ENCODE peak calls at places on chromosomes 1 and 21, in five cellular contexts. K is WERI-Rb-1, C is coronary artery, O is transverse colon, L is GM23338. W is an unnamed sample.

GRCh38 chr1:230986976-230987375 is 8.1 kb downstream of the ARV1 start:
- DNase-seq in K (no peak), C (no peak), O (no peak), L (no peak), W (peak)

GRCh38 chr1:26049531-26050254 is 3.8 kb upstream of the SLC30A2 start:
- DNase-seq in K (no peak), C (no peak), O (peak), L (no peak), W (no peak)

GRCh38 chr1:16905112-16905855 is 9.5 kb downstream of the RNU1-2 start:
- DNase-seq in K (peak), C (no peak), O (peak), L (peak), W (no peak)

GRCh38 chr1:229894535-229894934 is 172.5 kb upstream of the GALNT2 start:
- DNase-seq in K (no peak), C (no peak), O (no peak), L (no peak), W (no peak)

GRCh38 chr1:47569681-47570470 is 132.0 kb downstream of the FOXD2 start:
- DNase-seq in K (no peak), C (no peak), O (peak), L (peak), W (no peak)

GRCh38 chr1:247387500-247387899 is 28.5 kb upstream of the NLRP3 start:
- DNase-seq in K (no peak), C (no peak), O (no peak), L (peak), W (no peak)

GRCh38 chr21:44947111-44947929 is 7.5 kb downstream of the SLX9 start:
- DNase-seq in K (no peak), C (no peak), O (no peak), L (no peak), W (no peak)

GRCh38 chr1:50974618-50974935 is 4.5 kb downstream of the CDKN2C start:
- DNase-seq in K (no peak), C (no peak), O (no peak), L (no peak), W (no peak)

GRCh38 chr21:44299458-44300261 is at the start of gene PFKL:
- DNase-seq in K (peak), C (no peak), O (peak), L (peak), W (peak)

GRCh38 chr1:52588535-52588934 is 13.6 kb upstream of the GPX7 start:
- DNase-seq in K (no peak), C (no peak), O (no peak), L (no peak), W (no peak)

GRCh38 chr1:58310881-58311280 is 235.6 kb downstream of the OMA1 start:
- DNase-seq in K (no peak), C (no peak), O (no peak), L (no peak), W (no peak)

GRCh38 chr1:221912230-221912629 is 170.3 kb upstream of the DUSP10 start:
- DNase-seq in K (no peak), C (no peak), O (no peak), L (no peak), W (no peak)

GRCh38 chr1:3065797-3066196 is 3.2 kb upstream of the PRDM16 start:
- DNase-seq in K (no peak), C (no peak), O (no peak), L (no peak), W (no peak)

GRCh38 chr21:43824250-43824882 is 35.0 kb downstream of the RRP1 start:
- DNase-seq in K (no peak), C (no peak), O (no peak), L (no peak), W (no peak)

GRCh38 chr1:153805042-153805745 is 30.0 kb downstream of the SLC27A3 start:
- DNase-seq in K (no peak), C (no peak), O (peak), L (no peak), W (no peak)

GRCh38 chr1:237556911-237557310 is 333.8 kb downstream of the ZP4 start:
- DNase-seq in K (no peak), C (no peak), O (no peak), L (no peak), W (no peak)

GRCh38 chr1:160325252-160325651 is 17.8 kb downstream of the COPA start:
- DNase-seq in K (no peak), C (no peak), O (no peak), L (no peak), W (no peak)

GRCh38 chr1:212565571-212566305 is 42.8 kb upstream of the ATF3 start:
- DNase-seq in K (no peak), C (no peak), O (no peak), L (no peak), W (no peak)

GRCh38 chr1:63864224-63864623 is 90.4 kb downstream of the ROR1 start:
- DNase-seq in K (no peak), C (no peak), O (no peak), L (no peak), W (no peak)

GRCh38 chr1:218524986-218525385 is 179.8 kb downstream of the TGFB2 start:
- DNase-seq in K (no peak), C (no peak), O (no peak), L (no peak), W (no peak)

GRCh38 chr21:28294046-28294445 is 698.6 kb downstream of the LTN1 start:
- DNase-seq in K (no peak), C (no peak), O (no peak), L (no peak), W (no peak)

GRCh38 chr1:29708381-29708780 is 472.1 kb downstream of the PTPRU start:
- DNase-seq in K (peak), C (no peak), O (no peak), L (no peak), W (no peak)

GRCh38 chr1:200354243-200354642 is 55.6 kb downstream of the ZNF281 start:
- DNase-seq in K (no peak), C (no peak), O (no peak), L (no peak), W (no peak)

GRCh38 chr1:29145739-29146437 is 22.2 kb upstream of the TMEM200B start:
- DNase-seq in K (no peak), C (no peak), O (no peak), L (no peak), W (no peak)

GRCh38 chr21:34989337-34990151 is 59.6 kb downstream of the RUNX1 start:
- DNase-seq in K (no peak), C (no peak), O (no peak), L (no peak), W (no peak)

DNA sequence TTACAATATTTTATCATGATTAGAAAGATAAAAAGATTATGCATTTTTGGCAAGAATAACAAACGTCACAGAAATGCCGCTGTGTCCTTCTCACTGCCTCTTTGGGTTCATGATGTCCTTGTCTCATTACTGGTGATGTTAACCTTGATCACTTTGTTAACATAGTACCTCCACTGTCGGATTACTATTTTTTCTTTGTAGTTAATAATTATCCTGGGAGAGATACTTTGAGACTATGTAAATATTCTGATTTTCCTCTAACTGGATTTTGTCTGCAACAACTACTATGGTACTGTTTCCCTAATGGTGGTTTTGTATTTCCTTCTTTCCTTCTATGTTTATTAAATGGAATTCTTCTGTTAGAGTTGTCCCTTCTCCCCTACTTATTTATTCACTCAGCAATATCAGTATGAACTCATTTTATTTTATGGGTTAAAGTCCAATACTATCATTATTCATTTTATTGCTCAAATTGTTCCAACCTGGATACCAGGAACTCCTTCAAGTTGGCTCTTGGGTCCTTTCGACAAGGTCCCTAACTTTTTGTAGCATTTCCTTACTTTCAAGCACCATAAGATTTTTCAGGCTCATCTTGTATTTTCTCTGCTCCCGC is 4.1 kb downstream of the TOR1AIP2 start:
- DNase-seq in K (no peak), C (no peak), O (no peak), L (no peak), W (no peak)
- H3K27ac ChIP-seq in K (no peak), C (no peak), O (peak), L (no peak), W (no peak)

DNA sequence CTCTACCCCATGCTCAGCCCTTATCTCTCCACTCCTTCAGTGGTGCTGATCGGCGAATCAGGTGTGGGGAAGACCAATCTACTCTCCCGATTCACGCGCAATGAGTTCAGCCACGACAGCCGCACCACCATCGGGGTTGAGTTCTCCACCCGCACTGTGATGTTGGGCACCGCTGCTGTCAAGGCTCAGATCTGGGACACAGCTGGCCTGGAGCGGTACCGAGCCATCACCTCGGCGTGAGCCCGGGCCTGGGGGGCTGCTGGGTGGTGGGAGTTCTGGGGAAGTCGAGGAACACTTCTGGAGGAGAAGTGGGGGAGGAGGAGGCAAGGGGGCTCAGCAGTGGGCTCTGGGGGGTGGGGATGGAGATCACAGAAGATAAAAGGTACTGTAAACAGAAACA is 4.9 kb downstream of the RAB25 start:
- DNase-seq in K (no peak), C (no peak), O (no peak), L (no peak), W (no peak)
- H3K27ac ChIP-seq in K (no peak), C (no peak), O (no peak), L (no peak), W (no peak)

GRCh38 chr1:115883240-115883639 is 42.3 kb upstream of the NHLH2 start:
- DNase-seq in K (no peak), C (no peak), O (no peak), L (no peak), W (no peak)
- H3K27ac ChIP-seq in K (no peak), C (no peak), O (no peak), L (no peak), W (no peak)

GRCh38 chr1:10724511-10724910 is 71.9 kb downstream of the CASZ1 start:
- DNase-seq in K (no peak), C (no peak), O (no peak), L (no peak), W (no peak)

GRCh38 chr1:10726355-10726754 is 70.1 kb downstream of the CASZ1 start:
- DNase-seq in K (no peak), C (no peak), O (peak), L (no peak), W (no peak)

GRCh38 chr1:10723317-10723716 is 73.1 kb downstream of the CASZ1 start:
- DNase-seq in K (no peak), C (no peak), O (no peak), L (no peak), W (no peak)

GRCh38 chr1:10724052-10724494 is 72.4 kb downstream of the CASZ1 start:
- DNase-seq in K (peak), C (no peak), O (peak), L (no peak), W (no peak)

GRCh38 chr1:10724948-10725852 is 71.2 kb downstream of the CASZ1 start:
- DNase-seq in K (peak), C (no peak), O (no peak), L (no peak), W (no peak)
- H3K27ac ChIP-seq in K (peak), C (peak), O (peak), L (no peak), W (no peak)

GRCh38 chr1:111275079-111275478 is 15.6 kb upstream of the CHIA start:
- DNase-seq in K (no peak), C (no peak), O (peak), L (no peak), W (no peak)

GRCh38 chr1:111272081-111272480 is 18.6 kb upstream of the CHIA start:
- DNase-seq in K (no peak), C (no peak), O (no peak), L (peak), W (no peak)

GRCh38 chr1:111275780-111276433 is 14.7 kb upstream of the CHIA start:
- DNase-seq in K (no peak), C (no peak), O (no peak), L (no peak), W (no peak)

GRCh38 chr1:111271464-111271801 is 19.2 kb upstream of the CHIA start:
- DNase-seq in K (no peak), C (no peak), O (no peak), L (peak), W (no peak)

DNA sequence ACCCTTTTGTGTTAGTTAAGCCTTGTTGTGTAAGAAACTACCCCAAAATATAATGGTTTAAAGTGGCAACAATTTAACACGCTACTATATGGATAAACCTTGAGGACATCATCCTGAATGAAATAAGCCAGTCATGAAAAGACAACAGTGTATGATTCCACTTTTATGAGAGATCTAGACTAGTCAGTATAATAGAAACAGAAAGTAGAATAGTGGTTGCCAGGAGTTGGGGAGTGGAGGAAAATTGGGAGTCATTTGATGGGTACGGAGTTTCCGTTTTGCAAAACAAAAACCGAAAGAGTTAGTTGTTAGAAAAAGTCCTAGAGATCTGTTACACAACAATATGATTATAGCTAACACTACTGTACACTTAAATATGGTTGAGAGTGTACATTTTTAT is 16.0 kb upstream of the CHIA start:
- DNase-seq in K (no peak), C (no peak), O (no peak), L (no peak), W (no peak)
- H3K27ac ChIP-seq in K (no peak), C (peak), O (no peak), L (no peak), W (no peak)

GRCh38 chr1:89877756-89878155 is 56.9 kb downstream of the LRRC8D start:
- DNase-seq in K (no peak), C (no peak), O (no peak), L (no peak), W (no peak)
- H3K27ac ChIP-seq in K (no peak), C (no peak), O (no peak), L (no peak), W (no peak)

GRCh38 chr1:113271039-113271438 is 119.3 kb upstream of the MAGI3 start:
- DNase-seq in K (no peak), C (no peak), O (peak), L (no peak), W (no peak)
- H3K27ac ChIP-seq in K (no peak), C (no peak), O (peak), L (no peak), W (no peak)

GRCh38 chr1:183198463-183198862 is 12.4 kb downstream of the LAMC2 start:
- DNase-seq in K (no peak), C (no peak), O (no peak), L (no peak), W (no peak)

GRCh38 chr1:183197762-183198161 is 11.7 kb downstream of the LAMC2 start:
- DNase-seq in K (no peak), C (no peak), O (no peak), L (no peak), W (no peak)

GRCh38 chr1:183194527-183195145 is 8.6 kb downstream of the LAMC2 start:
- DNase-seq in K (no peak), C (no peak), O (no peak), L (peak), W (no peak)

GRCh38 chr1:183191833-183192232 is 5.8 kb downstream of the LAMC2 start:
- DNase-seq in K (no peak), C (no peak), O (no peak), L (no peak), W (no peak)

GRCh38 chr1:183195146-183195571 is 9.1 kb downstream of the LAMC2 start:
- DNase-seq in K (no peak), C (no peak), O (peak), L (no peak), W (no peak)
- H3K27ac ChIP-seq in K (no peak), C (no peak), O (peak), L (peak), W (no peak)

GRCh38 chr1:116836099-116836498 is 73.6 kb upstream of the PTGFRN start:
- DNase-seq in K (no peak), C (no peak), O (no peak), L (no peak), W (no peak)
- H3K27ac ChIP-seq in K (no peak), C (no peak), O (no peak), L (no peak), W (no peak)